ENCODE peak calls at places on chromosomes 6 and 20, in four cellular contexts. U is LoVo, M is anterior cingulate cortex, C is activated B cell treated with CpG ODN at 0.5 μM for 24 hours. D is an unnamed sample.
A peak's percentile ranks its signal among the peaks of the same experiment; 100 is the strongest.

GRCh38 chr6:163985710-163986109 is 571.2 kb downstream of the QKI start:
- DNase-seq in U (no peak), C (no peak), M (no peak), D (no peak)

GRCh38 chr6:111552241-111552744 is 53.4 kb downstream of the TRAF3IP2 start:
- DNase-seq in M (peak; percentile 34), C (no peak), U (peak; percentile 63), D (no peak)

GRCh38 chr6:107115695-107116327 is 496 bp upstream of the BEND3 start:
- DNase-seq in M (no peak), C (peak; percentile 38), U (peak; percentile 56), D (no peak)

GRCh38 chr6:169395080-169395805 is 141.6 kb upstream of the THBS2 start:
- DNase-seq in M (no peak), C (no peak), U (no peak), D (no peak)

GRCh38 chr20:38181207-38181693 is 16.2 kb upstream of the TGM2 start:
- DNase-seq in C (no peak), M (no peak), U (no peak), D (no peak)

GRCh38 chr6:76441850-76442249 is 369.4 kb upstream of the IMPG1 start:
- DNase-seq in M (no peak), U (no peak), C (no peak), D (no peak)

GRCh38 chr6:12232339-12232738 is 57.8 kb upstream of the EDN1 start:
- DNase-seq in M (no peak), U (no peak), C (no peak), D (no peak)

GRCh38 chr6:143953922-143954321 is 54.1 kb downstream of the PLAGL1 start:
- DNase-seq in U (no peak), C (no peak), M (no peak), D (no peak)